ENCODE peak calls at places on chromosome 11, in four cellular contexts. Y is EH, I is brain pericyte, X is NCI-H82. P is an unnamed sample.

GRCh38 chr11:33772300-33772699 is 2.0 kb downstream of the FBXO3 start:
- DNase-seq in X (no peak), Y (no peak), I (no peak), P (no peak)

GRCh38 chr11:130214861-130215530 is 55.4 kb downstream of the ST14 start:
- DNase-seq in X (no peak), I (no peak), Y (no peak), P (no peak)

GRCh38 chr11:119676461-119677020 is 52.5 kb downstream of the NECTIN1 start:
- DNase-seq in X (no peak), I (no peak), Y (peak; percentile 67), P (no peak)

GRCh38 chr11:3964056-3964455 is 108.6 kb downstream of the STIM1 start:
- DNase-seq in X (peak; percentile 33), I (no peak), Y (no peak), P (no peak)

GRCh38 chr11:133509924-133510697 is 22.2 kb downstream of the OPCML start:
- DNase-seq in Y (no peak), I (no peak), X (no peak), P (no peak)

GRCh38 chr11:71447791-71448256 is 369 bp downstream of the DHCR7 start:
- DNase-seq in X (peak; percentile 61), Y (peak; percentile 30), I (no peak), P (no peak)

GRCh38 chr11:14789879-14790484 is 102.0 kb downstream of the CYP2R1 start:
- DNase-seq in Y (peak; percentile 14), I (no peak), X (no peak), P (no peak)

GRCh38 chr11:783581-784015 is 6.3 kb downstream of the CEND1 start:
- DNase-seq in X (peak; percentile 94), Y (peak; percentile 85), I (no peak), P (peak; percentile 18)

GRCh38 chr11:134668796-134669195 is 256.8 kb upstream of the B3GAT1 start:
- DNase-seq in I (no peak), X (no peak), Y (no peak), P (no peak)

GRCh38 chr11:65865550-65866172 is 5.4 kb downstream of the MUS81 start:
- DNase-seq in I (no peak), X (no peak), Y (no peak), P (no peak)

GRCh38 chr11:111957663-111958415 is 20.7 kb downstream of the DIXDC1 start:
- DNase-seq in I (no peak), X (peak; percentile 5), Y (no peak), P (no peak)

GRCh38 chr11:66299189-66299588 is 7.5 kb downstream of the TMEM151A start:
- DNase-seq in X (no peak), Y (no peak), I (no peak), P (no peak)

GRCh38 chr11:119195680-119196079 is 10.4 kb downstream of the NHERF4 start:
- DNase-seq in I (no peak), X (peak; percentile 31), Y (peak; percentile 78), P (no peak)

GRCh38 chr11:6557063-6557462 is 46.4 kb downstream of the RRP8 start:
- DNase-seq in I (no peak), X (no peak), Y (no peak), P (no peak)

GRCh38 chr11:107564877-107565218 is 687 bp downstream of the ALKBH8 start:
- DNase-seq in X (peak; percentile 51), Y (no peak), I (no peak), P (no peak)

GRCh38 chr11:15941206-15941770 is 415.1 kb downstream of the SOX6 start:
- DNase-seq in I (peak; percentile 45), X (no peak), Y (peak; percentile 55), P (no peak)

GRCh38 chr11:74719011-74719410 is 12.2 kb downstream of the CHRDL2 start:
- DNase-seq in X (no peak), I (no peak), Y (no peak), P (no peak)

P was measured in SK-N-MC.